ENCODE peak calls at places on chromosomes 12 and 14, in six cellular contexts. H is GM12878, E is H1, Z is K562, T is GM12891, G is HepG2. S is an unnamed sample.
A peak's percentile ranks its signal among the peaks of the same experiment; 100 is the strongest.

GRCh38 chr12:27014859-27015729 is 910 bp upstream of the TM7SF3 start:
- DNase-seq in H (no peak), E (no peak), Z (no peak), T (no peak), G (no peak), S (no peak)

GRCh38 chr12:53051058-53051880 is 1.4 kb downstream of the TNS2 start:
- DNase-seq in H (no peak), E (no peak), Z (no peak), T (peak; percentile 3), G (peak; percentile 82), S (peak; percentile 8)

GRCh38 chr12:57545809-57546437 is 1.1 kb downstream of the DCTN2 start:
- DNase-seq in H (no peak), E (no peak), Z (peak; percentile 31), T (no peak), G (peak; percentile 40), S (no peak)

GRCh38 chr14:103521438-103521961 is 1.1 kb downstream of the CKB start:
- DNase-seq in H (no peak), E (no peak), Z (peak; percentile 63), T (no peak), G (no peak), S (no peak)

GRCh38 chr12:82756303-82756702 is 69.6 kb downstream of the TMTC2 start:
- DNase-seq in H (no peak), E (no peak), Z (no peak), T (no peak), G (no peak), S (no peak)

GRCh38 chr14:22882529-22883190 is 362 bp upstream of the REM2 start:
- DNase-seq in H (no peak), E (no peak), Z (peak; percentile 81), T (no peak), G (no peak), S (no peak)

GRCh38 chr14:33676135-33676566 is 274.7 kb downstream of the EGLN3 start:
- DNase-seq in H (no peak), E (peak; percentile 36), Z (peak; percentile 14), T (no peak), G (peak; percentile 60), S (no peak)

GRCh38 chr12:7103837-7104236 is 5.2 kb downstream of the C1RL start:
- DNase-seq in H (no peak), E (no peak), Z (no peak), T (no peak), G (no peak), S (no peak)

GRCh38 chr12:67918441-67918840 is 70.8 kb upstream of the IFNG-AS1 start:
- DNase-seq in H (no peak), E (no peak), Z (no peak), T (no peak), G (no peak), S (no peak)

GRCh38 chr14:48504921-48505320 is 829.5 kb upstream of the MDGA2 start:
- DNase-seq in H (no peak), E (no peak), Z (no peak), T (no peak), G (no peak), S (no peak)

GRCh38 chr14:76772300-76773187 is 11.3 kb downstream of the VASH1 start:
- DNase-seq in H (no peak), E (no peak), Z (peak; percentile 77), T (no peak), G (no peak), S (no peak)

GRCh38 chr14:73463411-73463810 is 5.1 kb upstream of the NUMB start:
- DNase-seq in H (no peak), E (no peak), Z (no peak), T (no peak), G (peak; percentile 56), S (no peak)

GRCh38 chr14:39442293-39442692 is 10.1 kb upstream of the FBXO33 start:
- DNase-seq in H (no peak), E (no peak), Z (no peak), T (no peak), G (no peak), S (no peak)

GRCh38 chr12:5524769-5525436 is 93.0 kb downstream of the NTF3 start:
- DNase-seq in H (no peak), E (no peak), Z (no peak), T (no peak), G (no peak), S (no peak)

GRCh38 chr12:10673660-10674384 is at the start of gene STYK1:
- DNase-seq in H (peak; percentile 24), E (peak; percentile 65), Z (peak; percentile 63), T (peak; percentile 48), G (peak; percentile 20), S (peak; percentile 43)

GRCh38 chr14:104392396-104393198 is 187.0 kb upstream of the C14orf180 start:
- DNase-seq in H (no peak), E (no peak), Z (no peak), T (no peak), G (no peak), S (no peak)

GRCh38 chr14:105315211-105315721 is 718 bp downstream of the PACS2 start:
- DNase-seq in H (no peak), E (no peak), Z (no peak), T (peak; percentile 43), G (peak; percentile 41), S (no peak)

GRCh38 chr14:41285193-41285748 is 321.4 kb upstream of the LRFN5 start:
- DNase-seq in H (no peak), E (no peak), Z (no peak), T (no peak), G (peak; percentile 40), S (no peak)

GRCh38 chr14:81394739-81395138 is 5.4 kb downstream of the STON2 start:
- DNase-seq in H (no peak), E (no peak), Z (no peak), T (no peak), G (no peak), S (no peak)

DNA sequence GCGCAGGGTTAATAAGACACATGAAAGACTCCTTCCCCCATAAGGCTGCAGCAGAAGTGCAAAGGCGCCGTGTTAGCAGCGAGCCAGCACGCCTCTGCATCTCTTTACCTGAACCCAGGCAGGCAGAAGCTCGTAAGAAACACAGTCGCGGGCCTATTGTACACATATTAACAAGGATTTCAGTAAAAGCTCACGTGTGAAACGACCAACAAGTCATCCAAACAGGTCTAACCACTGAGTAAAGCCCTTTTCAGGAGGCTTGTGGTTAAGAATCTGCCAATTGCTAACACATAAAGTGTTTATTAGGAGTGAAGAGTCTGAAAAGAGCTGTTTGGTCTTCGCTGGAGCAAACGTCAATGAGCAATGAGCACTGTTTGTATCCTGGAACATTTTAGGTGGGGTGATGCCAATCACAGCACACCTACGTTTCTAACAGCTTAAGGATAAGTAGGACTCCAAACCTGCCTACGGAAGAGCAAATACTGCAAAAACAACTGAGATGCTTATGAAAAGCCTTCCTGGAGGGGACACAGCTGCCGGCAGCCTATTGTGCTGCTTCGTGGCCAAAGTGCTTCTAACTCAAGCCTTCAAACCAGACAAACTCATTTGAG is 43.1 kb downstream of the PRKAB1 start:
- DNase-seq in H (no peak), E (no peak), Z (no peak), T (no peak), G (no peak), S (no peak)
- TF ChIP-seq TAF1 in H (no peak), E (no peak), Z (no peak), T (no peak), G (no peak), S (no peak)

GRCh38 chr12:123971770-123972447 is 722 bp downstream of the CCDC92 start:
- DNase-seq in H (no peak), E (peak; percentile 85), Z (no peak), T (no peak), G (peak; percentile 58), S (no peak)

GRCh38 chr12:123976227-123976826 is 3.3 kb downstream of the ZNF664 start:
- DNase-seq in H (no peak), E (no peak), Z (no peak), T (no peak), G (no peak), S (no peak)

GRCh38 chr12:123971449-123971769 is 1.2 kb downstream of the CCDC92 start:
- DNase-seq in H (no peak), E (no peak), Z (no peak), T (no peak), G (no peak), S (no peak)

GRCh38 chr12:123973552-123974341 is 732 bp downstream of the ZNF664 start:
- DNase-seq in H (no peak), E (no peak), Z (peak; percentile 25), T (no peak), G (peak; percentile 21), S (no peak)

DNA sequence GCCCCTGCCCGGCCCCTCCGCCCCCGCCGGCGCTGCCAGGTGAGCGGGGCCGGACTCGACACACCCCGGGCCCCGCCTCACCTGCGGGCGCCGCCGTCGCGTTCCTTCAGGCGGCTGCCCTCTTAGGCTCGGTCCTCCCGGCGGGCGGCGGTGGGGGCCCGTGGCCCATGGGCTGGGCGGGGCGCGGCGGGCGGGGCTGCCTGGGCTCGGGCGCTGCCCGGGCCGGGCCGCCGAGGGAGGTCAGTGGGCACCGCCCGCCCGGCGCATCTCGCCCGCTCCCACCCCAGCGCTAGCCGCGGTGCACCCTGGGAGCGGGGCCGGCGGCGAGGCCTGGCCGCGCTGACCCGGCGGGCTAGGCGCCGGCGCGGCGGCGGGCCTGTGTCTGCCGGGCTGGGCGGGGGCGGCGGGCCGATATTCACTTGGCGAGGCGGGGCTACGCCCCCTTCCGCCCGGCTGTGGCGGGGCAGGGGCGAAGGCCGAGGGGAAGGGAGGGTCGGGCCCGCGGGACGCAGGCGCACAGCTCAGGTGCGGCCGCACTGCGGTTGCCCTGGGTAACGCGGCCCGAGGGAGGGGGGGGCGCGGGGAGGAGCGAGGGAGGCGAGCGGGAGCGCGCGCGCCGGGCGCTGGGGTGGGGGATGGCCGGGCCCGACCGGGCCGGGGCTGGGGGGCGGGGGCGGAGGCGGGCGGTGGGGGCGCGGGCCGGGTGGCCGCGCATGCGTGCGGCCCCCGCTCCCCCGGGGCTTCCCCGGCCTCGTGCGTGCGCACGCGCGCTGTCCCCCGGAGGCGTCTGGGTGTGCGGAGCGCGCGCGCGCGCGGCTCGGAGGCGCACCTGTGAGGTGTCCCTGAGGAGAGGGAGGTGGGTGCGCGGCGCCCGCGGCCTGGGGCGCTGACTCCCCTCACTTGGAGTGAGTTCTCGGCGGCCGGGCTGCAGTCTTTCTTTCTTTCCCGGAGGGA is at the start of the genes CCDC92 and ZNF664:
- DNase-seq in H (peak; percentile 56), E (peak; percentile 82), Z (peak; percentile 99), T (peak; percentile 95), G (peak; percentile 85), S (peak; percentile 96)
- TF ChIP-seq POLR2A in H (peak; percentile 75), E (peak; percentile 48), Z (no peak), T (peak; percentile 27), G (peak; percentile 85), S (peak; percentile 62)

DNA sequence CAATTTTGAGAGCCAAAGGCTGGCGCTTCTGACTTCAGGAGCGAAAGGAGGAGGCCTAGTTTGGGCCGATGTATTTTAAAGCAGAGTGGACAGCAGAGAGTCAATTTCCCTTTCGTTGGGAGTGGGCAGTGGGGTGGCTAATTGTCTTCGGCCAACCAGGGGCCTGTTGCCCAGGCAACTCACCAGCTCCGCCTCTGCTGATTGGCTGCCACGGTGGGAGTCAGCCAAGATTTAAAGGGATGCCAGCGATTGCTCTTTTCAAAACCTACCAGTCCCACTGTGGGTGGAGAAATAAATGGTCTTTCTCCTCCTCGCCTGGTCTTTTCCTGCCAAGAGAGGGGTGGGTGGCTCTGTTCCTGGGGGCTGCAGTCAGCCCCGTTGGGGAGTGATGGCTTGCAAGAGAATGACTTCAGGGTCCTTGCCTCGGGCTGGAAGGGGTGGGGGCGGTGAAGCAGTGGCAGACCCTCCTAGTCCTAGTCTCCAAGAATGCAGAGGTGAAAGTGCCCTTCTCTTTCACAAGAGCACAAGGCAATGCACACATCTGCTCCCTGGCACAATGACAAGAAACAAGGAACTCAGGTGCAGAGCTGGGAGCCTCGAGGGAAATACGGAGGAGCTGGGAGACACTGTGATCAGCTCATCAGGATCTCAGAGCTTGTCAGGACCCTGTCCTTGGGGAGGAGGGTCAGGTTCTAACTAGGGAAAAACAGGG is 37.7 kb downstream of the RASAL1 start:
- DNase-seq in H (no peak), E (no peak), Z (peak; percentile 43), T (no peak), G (no peak), S (no peak)
- TF ChIP-seq POLR2AphosphoS5 in H (no peak), E (no peak), Z (no peak), T (no peak), G (no peak), S (no peak)

GRCh38 chr14:89767861-89768268 is 186.7 kb downstream of the EFCAB11 start:
- DNase-seq in H (peak; percentile 65), E (no peak), Z (no peak), T (peak; percentile 22), G (peak; percentile 38), S (peak; percentile 22)
- TF ChIP-seq TAF1 in H (no peak), E (no peak), Z (no peak), T (no peak), G (no peak), S (no peak)